ENCODE peak calls at places on chromosomes 1 and 21, in seven cellular contexts. K, C, F, X, Q, J and E are unnamed samples.

GRCh38 chr1:163188947-163189346 is 13.8 kb downstream of the RGS5 start:
- DNase-seq in K (no peak), C (no peak), F (no peak), X (no peak), Q (no peak), J (no peak), E (no peak)

GRCh38 chr1:86696522-86696921 is 7.9 kb upstream of the SH3GLB1 start:
- DNase-seq in K (no peak), C (no peak), F (no peak), X (no peak), Q (no peak), J (no peak), E (no peak)

GRCh38 chr1:148434832-148435231 is 48.3 kb downstream of the PPIAL4G start:
- DNase-seq in K (no peak), C (no peak), F (no peak), X (no peak), Q (peak; percentile 54), J (no peak), E (no peak)

GRCh38 chr1:115411388-115412063 is 73.5 kb upstream of the NGF start:
- DNase-seq in K (no peak), C (no peak), F (peak; percentile 89), X (no peak), Q (no peak), J (no peak), E (no peak)

GRCh38 chr1:177600936-177601335 is 368.9 kb downstream of the SEC16B start:
- DNase-seq in K (no peak), C (no peak), F (no peak), X (no peak), Q (no peak), J (no peak), E (no peak)

GRCh38 chr1:96596226-96596625 is 125.4 kb upstream of the PTBP2 start:
- DNase-seq in K (no peak), C (no peak), F (peak; percentile 31), X (peak; percentile 76), Q (peak; percentile 50), J (no peak), E (peak; percentile 61)

GRCh38 chr1:233625510-233625981 is 11.6 kb downstream of the KCNK1 start:
- DNase-seq in K (no peak), C (no peak), F (no peak), X (no peak), Q (no peak), J (no peak), E (no peak)

GRCh38 chr1:37533317-37534093 is 18.9 kb upstream of the MEAF6 start:
- DNase-seq in K (no peak), C (no peak), F (no peak), X (no peak), Q (no peak), J (no peak), E (no peak)

GRCh38 chr1:119323216-119323982 is 45.2 kb upstream of the HAO2 start:
- DNase-seq in K (no peak), C (no peak), F (no peak), X (no peak), Q (no peak), J (no peak), E (no peak)

GRCh38 chr21:33289199-33289819 is 23.1 kb downstream of the IL10RB start:
- DNase-seq in K (no peak), C (no peak), F (peak; percentile 29), X (no peak), Q (no peak), J (no peak), E (peak; percentile 16)

GRCh38 chr1:241208910-241209414 is 148.0 kb downstream of the RGS7 start:
- DNase-seq in K (no peak), C (no peak), F (no peak), X (no peak), Q (no peak), J (no peak), E (no peak)

GRCh38 chr1:78511334-78511733 is 20.6 kb downstream of the PTGFR start:
- DNase-seq in K (no peak), C (no peak), F (no peak), X (peak; percentile 31), Q (peak; percentile 14), J (no peak), E (no peak)

GRCh38 chr1:46764406-46764805 is 34.4 kb upstream of the CYP4B1 start:
- DNase-seq in K (no peak), C (no peak), F (no peak), X (no peak), Q (no peak), J (no peak), E (no peak)

GRCh38 chr1:46769028-46769740 is 29.7 kb upstream of the CYP4B1 start:
- DNase-seq in K (no peak), C (no peak), F (no peak), X (no peak), Q (no peak), J (no peak), E (no peak)

GRCh38 chr1:46770541-46770940 is 28.3 kb upstream of the CYP4B1 start:
- DNase-seq in K (no peak), C (no peak), F (no peak), X (no peak), Q (no peak), J (no peak), E (no peak)

GRCh38 chr1:46767649-46768282 is 31.1 kb upstream of the CYP4B1 start:
- DNase-seq in K (peak; percentile 88), C (no peak), F (no peak), X (no peak), Q (no peak), J (no peak), E (no peak)

GRCh38 chr1:46768445-46768844 is 30.4 kb upstream of the CYP4B1 start:
- DNase-seq in K (no peak), C (no peak), F (no peak), X (no peak), Q (no peak), J (no peak), E (no peak)
- TF ChIP-seq CTCF in K (no peak), C (no peak), F (no peak), X (no peak), Q (no peak), J (no peak), E (no peak)

GRCh38 chr1:160085686-160086089 is 4.3 kb downstream of the KCNJ9 start:
- DNase-seq in K (peak; percentile 66), C (peak; percentile 32), F (peak; percentile 64), X (peak; percentile 94), Q (peak; percentile 90), J (peak; percentile 54), E (peak; percentile 88)
- TF ChIP-seq CTCF in K (peak; percentile 66), C (peak; percentile 87), F (peak; percentile 87), X (peak; percentile 92), Q (peak; percentile 74), J (no peak), E (peak; percentile 76)

GRCh38 chr21:36615274-36615964 is 83.5 kb upstream of the SIM2 start:
- DNase-seq in K (no peak), C (no peak), F (no peak), X (peak; percentile 53), Q (no peak), J (no peak), E (no peak)
- TF ChIP-seq CTCF in K (no peak), C (no peak), F (peak; percentile 47), X (peak; percentile 41), Q (no peak), J (no peak), E (peak; percentile 15)

GRCh38 chr1:154614247-154614646 is 6.3 kb upstream of the ADAR start:
- DNase-seq in K (no peak), C (no peak), F (no peak), X (peak; percentile 18), Q (no peak), J (no peak), E (no peak)
- TF ChIP-seq CTCF in K (no peak), C (no peak), F (no peak), X (no peak), Q (no peak), J (no peak), E (no peak)

GRCh38 chr1:150927629-150928028 is 1.5 kb downstream of the SETDB1 start:
- DNase-seq in K (no peak), C (no peak), F (no peak), X (no peak), Q (no peak), J (no peak), E (no peak)

GRCh38 chr1:150928286-150928685 is 2.1 kb downstream of the SETDB1 start:
- DNase-seq in K (no peak), C (no peak), F (peak; percentile 9), X (no peak), Q (no peak), J (no peak), E (no peak)

GRCh38 chr1:150925080-150925479 is 1.1 kb upstream of the SETDB1 start:
- DNase-seq in K (no peak), C (no peak), F (peak; percentile 29), X (peak; percentile 16), Q (peak; percentile 65), J (no peak), E (no peak)

GRCh38 chr1:150922519-150922975 is 3.6 kb upstream of the SETDB1 start:
- DNase-seq in K (peak; percentile 71), C (peak; percentile 76), F (peak; percentile 82), X (peak; percentile 71), Q (no peak), J (peak; percentile 60), E (peak; percentile 66)

GRCh38 chr1:150926094-150926741 is at the start of gene SETDB1:
- DNase-seq in K (peak; percentile 96), C (peak; percentile 89), F (peak; percentile 97), X (peak; percentile 98), Q (peak; percentile 96), J (peak; percentile 66), E (peak; percentile 89)
- TF ChIP-seq CTCF in K (no peak), C (peak; percentile 7), F (no peak), X (no peak), Q (no peak), J (no peak), E (no peak)

GRCh38 chr21:41817228-41817627 is 50.4 kb upstream of the RIPK4 start:
- DNase-seq in K (peak; percentile 44), C (peak; percentile 44), F (peak; percentile 55), X (peak; percentile 70), Q (no peak), J (no peak), E (peak; percentile 70)
- TF ChIP-seq CTCF in K (peak; percentile 26), C (peak; percentile 91), F (peak; percentile 67), X (no peak), Q (peak; percentile 50), J (no peak), E (peak; percentile 14)

DNA sequence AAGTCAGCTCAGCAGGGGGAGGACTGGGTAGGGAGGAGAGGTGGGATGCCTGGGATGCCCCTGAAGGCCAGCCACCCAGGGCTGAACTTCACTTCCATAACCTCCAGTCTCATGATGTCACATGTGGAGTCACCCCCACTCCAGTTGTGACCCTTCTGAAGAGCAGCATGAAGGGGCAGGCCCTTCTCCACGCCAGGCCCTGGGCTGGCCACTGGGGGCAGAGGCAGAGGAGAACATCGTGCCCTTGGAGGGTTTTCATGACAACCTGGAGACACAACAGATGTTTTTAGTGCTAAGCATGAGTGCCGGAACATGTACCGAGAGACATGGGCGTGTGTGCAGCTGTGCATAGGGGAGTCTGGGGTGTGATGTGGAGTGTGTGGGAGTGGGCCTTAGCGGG is 37.6 kb downstream of the FAAH start:
- DNase-seq in K (no peak), C (no peak), F (no peak), X (no peak), Q (no peak), J (no peak), E (no peak)
- TF ChIP-seq CTCF in K (no peak), C (no peak), F (no peak), X (no peak), Q (no peak), J (no peak), E (no peak)